ENCODE peak calls at places on chromosomes 16 and 17, in five cellular contexts. W is AG08395, S is astrocyte of the hippocampus, U is COR-L47, M is H54. L is an unnamed sample.
A peak's percentile ranks its signal among the peaks of the same experiment; 100 is the strongest.

GRCh38 chr17:42653179-42654124 is 5.6 kb upstream of the TUBG2 start:
- DNase-seq in W (peak; percentile 80), S (peak; percentile 73), U (no peak), M (no peak), L (no peak)

GRCh38 chr16:89150090-89150835 is 21.3 kb upstream of the CDH15 start:
- DNase-seq in W (no peak), S (no peak), U (no peak), M (no peak), L (no peak)

GRCh38 chr17:6243186-6243585 is 173.0 kb downstream of the WSCD1 start:
- DNase-seq in W (no peak), S (no peak), U (no peak), M (no peak), L (no peak)

GRCh38 chr17:52156576-52156975 is 1.9 kb downstream of the CA10 start:
- DNase-seq in W (no peak), S (no peak), U (no peak), M (no peak), L (no peak)

GRCh38 chr16:1108299-1109252 is 12.5 kb upstream of the C1QTNF8 start:
- DNase-seq in W (peak; percentile 47), S (peak; percentile 82), U (peak; percentile 85), M (peak; percentile 65), L (no peak)

GRCh38 chr17:10127819-10128375 is 70.5 kb downstream of the GAS7 start:
- DNase-seq in W (peak; percentile 91), S (peak; percentile 90), U (no peak), M (no peak), L (no peak)

GRCh38 chr16:5642470-5642869 is 544.9 kb upstream of the EEF2KMT start:
- DNase-seq in W (no peak), S (no peak), U (no peak), M (no peak), L (no peak)

GRCh38 chr16:88316941-88317618 is 65.7 kb upstream of the ZNF469 start:
- DNase-seq in W (no peak), S (no peak), U (no peak), M (no peak), L (no peak)

GRCh38 chr16:642189-643049 is 791 bp downstream of the MCRIP2 start:
- DNase-seq in W (peak; percentile 26), S (peak; percentile 45), U (no peak), M (no peak), L (no peak)

GRCh38 chr16:75249441-75249840 is 2.0 kb downstream of the BCAR1 start:
- DNase-seq in W (no peak), S (no peak), U (no peak), M (no peak), L (no peak)

GRCh38 chr16:54424043-54424451 is 137.5 kb upstream of the IRX3 start:
- DNase-seq in W (no peak), S (no peak), U (no peak), M (no peak), L (no peak)

GRCh38 chr16:22813946-22814325 is at the start of gene HS3ST2:
- DNase-seq in W (peak; percentile 53), S (peak; percentile 29), U (no peak), M (no peak), L (no peak)

GRCh38 chr16:85652431-85653221 is 36.1 kb downstream of the GINS2 start:
- DNase-seq in W (peak; percentile 80), S (peak; percentile 79), U (peak; percentile 57), M (no peak), L (peak; percentile 44)

GRCh38 chr16:1488054-1488601 is 616 bp downstream of the PTX4 start:
- DNase-seq in W (no peak), S (no peak), U (no peak), M (no peak), L (no peak)

GRCh38 chr16:29009050-29009837 is 24.4 kb downstream of the LAT start:
- DNase-seq in W (no peak), S (no peak), U (no peak), M (no peak), L (no peak)

GRCh38 chr16:13171313-13171712 is 269.9 kb downstream of the SHISA9 start:
- DNase-seq in W (no peak), S (no peak), U (no peak), M (no peak), L (no peak)

GRCh38 chr16:67166883-67167168 is 2.3 kb downstream of the HSF4 start:
- DNase-seq in W (no peak), S (no peak), U (no peak), M (no peak), L (no peak)

GRCh38 chr16:17532338-17532995 is 61.7 kb upstream of the XYLT1 start:
- DNase-seq in W (no peak), S (no peak), U (no peak), M (no peak), L (no peak)

GRCh38 chr17:4498461-4499397 is at the start of gene SPNS2:
- DNase-seq in W (peak; percentile 84), S (peak; percentile 76), U (peak; percentile 47), M (peak; percentile 90), L (no peak)

GRCh38 chr17:65886240-65886639 is 305.7 kb downstream of the CEP112 start:
- DNase-seq in W (peak; percentile 34), S (peak; percentile 31), U (no peak), M (no peak), L (no peak)

GRCh38 chr16:86418981-86419380 is 91.3 kb upstream of the FOXF1 start:
- DNase-seq in W (no peak), S (no peak), U (no peak), M (no peak), L (no peak)

GRCh38 chr17:4584835-4585187 is 482 bp downstream of the SMTNL2 start:
- DNase-seq in W (no peak), S (no peak), U (no peak), M (no peak), L (no peak)

GRCh38 chr16:74871608-74872007 is 97.0 kb upstream of the FA2H start:
- DNase-seq in W (no peak), S (no peak), U (no peak), M (no peak), L (no peak)

GRCh38 chr17:36934144-36934758 is 3.0 kb upstream of the LHX1 start:
- DNase-seq in W (no peak), S (no peak), U (no peak), M (no peak), L (no peak)

GRCh38 chr17:59859444-59860025 is 33.2 kb downstream of the TUBD1 start:
- DNase-seq in W (peak; percentile 40), S (peak; percentile 70), U (no peak), M (no peak), L (no peak)

L was measured in T1000.